ENCODE peak calls at places on chromosomes 12 and 14, in seven cellular contexts. One of them, this sample, is unnamed.

GRCh38 chr12:14390885-14391530 is 25.5 kb downstream of the ATF7IP start:
- DNase-seq in adrenal gland: no peak
- DNase-seq in thyroid gland: no peak
- DNase-seq in transverse colon: no peak
- DNase-seq in uterus: no peak
- DNase-seq in K562: no peak
- DNase-seq in A549: no peak
- DNase-seq in this sample: no peak

GRCh38 chr14:64788706-64789105 is 84.5 kb downstream of the PLEKHG3 start:
- DNase-seq in adrenal gland: peak; percentile 63
- DNase-seq in uterus: no peak
- DNase-seq in thyroid gland: peak; percentile 52
- DNase-seq in transverse colon: no peak
- DNase-seq in A549: peak; percentile 46
- DNase-seq in K562: no peak
- DNase-seq in this sample: no peak

GRCh38 chr14:53432378-53432802 is 279.3 kb upstream of the DDHD1 start:
- DNase-seq in uterus: no peak
- DNase-seq in thyroid gland: peak; percentile 56
- DNase-seq in A549: peak; percentile 47
- DNase-seq in transverse colon: no peak
- DNase-seq in adrenal gland: peak; percentile 18
- DNase-seq in K562: peak; percentile 4
- DNase-seq in this sample: no peak

GRCh38 chr14:60485057-60485599 is 735 bp downstream of the C14orf39 start:
- DNase-seq in transverse colon: no peak
- DNase-seq in A549: no peak
- DNase-seq in adrenal gland: no peak
- DNase-seq in thyroid gland: no peak
- DNase-seq in K562: peak; percentile 15
- DNase-seq in uterus: no peak
- DNase-seq in this sample: no peak

GRCh38 chr14:96754162-96754844 is 42.9 kb upstream of the VRK1 start:
- DNase-seq in thyroid gland: no peak
- DNase-seq in A549: no peak
- DNase-seq in K562: no peak
- DNase-seq in transverse colon: no peak
- DNase-seq in adrenal gland: no peak
- DNase-seq in uterus: no peak
- DNase-seq in this sample: no peak

GRCh38 chr12:16515666-16516065 is 90.3 kb downstream of the LMO3 start:
- DNase-seq in uterus: no peak
- DNase-seq in A549: no peak
- DNase-seq in thyroid gland: no peak
- DNase-seq in K562: no peak
- DNase-seq in transverse colon: no peak
- DNase-seq in adrenal gland: no peak
- DNase-seq in this sample: no peak

GRCh38 chr14:24982472-24983155 is 67.3 kb downstream of the STXBP6 start:
- DNase-seq in uterus: no peak
- DNase-seq in thyroid gland: no peak
- DNase-seq in A549: no peak
- DNase-seq in transverse colon: no peak
- DNase-seq in adrenal gland: no peak
- DNase-seq in K562: no peak
- DNase-seq in this sample: no peak

GRCh38 chr12:6608592-6609311 is 1.6 kb upstream of the CHD4 start:
- DNase-seq in K562: no peak
- DNase-seq in thyroid gland: peak; percentile 25
- DNase-seq in adrenal gland: peak; percentile 34
- DNase-seq in A549: peak; percentile 36
- DNase-seq in transverse colon: no peak
- DNase-seq in uterus: peak; percentile 54
- DNase-seq in this sample: no peak

GRCh38 chr12:52782502-52782901 is 5.4 kb upstream of the KRT76 start:
- DNase-seq in uterus: no peak
- DNase-seq in thyroid gland: no peak
- DNase-seq in adrenal gland: no peak
- DNase-seq in K562: no peak
- DNase-seq in transverse colon: no peak
- DNase-seq in A549: no peak
- DNase-seq in this sample: no peak

GRCh38 chr14:29650554-29651269 is 276.9 kb downstream of the PRKD1 start:
- DNase-seq in uterus: no peak
- DNase-seq in K562: peak; percentile 26
- DNase-seq in adrenal gland: no peak
- DNase-seq in A549: no peak
- DNase-seq in thyroid gland: no peak
- DNase-seq in transverse colon: no peak
- DNase-seq in this sample: no peak

GRCh38 chr14:80787876-80788275 is 153.7 kb downstream of the CEP128 start:
- DNase-seq in thyroid gland: no peak
- DNase-seq in adrenal gland: no peak
- DNase-seq in uterus: no peak
- DNase-seq in K562: no peak
- DNase-seq in A549: no peak
- DNase-seq in transverse colon: no peak
- DNase-seq in this sample: no peak

GRCh38 chr14:55516776-55517175 is 63.2 kb upstream of the KTN1 start:
- DNase-seq in K562: no peak
- DNase-seq in uterus: no peak
- DNase-seq in adrenal gland: no peak
- DNase-seq in thyroid gland: no peak
- DNase-seq in A549: no peak
- DNase-seq in transverse colon: no peak
- DNase-seq in this sample: no peak

DNA sequence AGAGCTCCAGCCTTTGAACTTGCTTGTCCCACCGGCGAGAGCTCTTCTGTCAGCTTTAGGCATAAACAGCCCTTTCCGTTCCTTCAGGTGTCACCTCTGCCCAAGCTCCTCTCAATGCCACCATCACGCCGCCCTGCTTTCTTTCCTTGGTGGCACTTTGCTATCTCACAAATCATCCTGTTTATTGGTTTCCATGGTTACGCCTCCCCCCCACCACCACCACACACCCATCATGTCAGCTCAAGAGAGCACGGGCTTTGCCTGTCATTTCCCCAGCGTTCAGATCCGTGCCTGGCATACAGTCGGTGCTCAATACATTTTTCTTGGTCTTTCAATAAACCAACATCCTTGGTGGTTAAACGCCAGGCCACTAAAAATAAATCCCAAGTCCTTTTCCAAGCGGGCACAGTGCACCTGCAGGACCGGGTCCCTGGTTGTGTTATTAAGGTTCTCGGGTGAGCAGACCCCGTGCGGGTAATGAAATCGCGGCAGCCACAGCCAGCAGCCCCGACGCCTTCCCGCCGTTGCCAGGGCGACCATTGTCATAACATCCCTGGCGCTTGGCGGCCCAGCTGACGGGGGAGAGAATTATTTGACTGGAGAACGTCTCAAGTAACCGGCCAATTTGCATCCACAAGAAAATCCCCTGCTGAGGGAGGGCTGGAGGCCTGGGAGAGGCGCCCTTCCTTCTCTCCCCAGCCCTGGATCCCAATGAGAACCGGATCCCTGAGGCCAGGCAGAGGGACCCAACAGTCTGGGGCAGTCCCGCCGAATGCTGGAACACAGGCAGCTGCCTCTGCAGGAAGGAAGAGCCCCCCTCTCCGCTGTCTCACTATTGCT is 92.9 kb downstream of the KSR2 start:
- DNase-seq in thyroid gland: peak; percentile 41
- DNase-seq in uterus: no peak
- DNase-seq in adrenal gland: no peak
- DNase-seq in A549: no peak
- DNase-seq in transverse colon: no peak
- DNase-seq in K562: peak; percentile 15
- DNase-seq in this sample: no peak
- H3K4me3 ChIP-seq in thyroid gland: no peak overlapping the region
- H3K4me3 ChIP-seq in uterus: no peak overlapping the region
- H3K4me3 ChIP-seq in adrenal gland: no peak overlapping the region
- H3K4me3 ChIP-seq in A549: no peak overlapping the region
- H3K4me3 ChIP-seq in transverse colon: no peak overlapping the region
- H3K4me3 ChIP-seq in K562: no peak overlapping the region
- H3K4me3 ChIP-seq in this sample: no peak overlapping the region

DNA sequence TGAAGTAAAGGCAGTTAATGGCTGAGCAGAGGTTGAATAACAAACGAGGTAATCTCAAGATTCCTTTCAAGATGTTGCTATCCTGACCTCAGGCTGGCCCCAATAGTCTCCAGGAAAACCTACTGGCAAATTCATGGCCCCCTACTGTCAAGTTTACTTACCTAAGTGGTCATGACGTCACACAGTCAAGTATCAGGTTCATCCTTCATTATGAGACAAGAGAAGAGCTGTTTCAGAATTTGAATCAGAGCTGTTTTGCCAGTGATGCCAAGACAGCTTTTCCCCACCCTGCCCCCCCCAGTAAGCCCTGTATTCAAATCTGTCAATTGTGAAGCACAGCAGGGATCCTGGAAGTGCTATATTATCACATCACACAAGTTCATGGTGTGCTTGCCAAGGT is 509.6 kb downstream of the NOVA1 start:
- DNase-seq in transverse colon: no peak
- DNase-seq in uterus: no peak
- DNase-seq in adrenal gland: no peak
- DNase-seq in thyroid gland: no peak
- DNase-seq in A549: no peak
- DNase-seq in K562: no peak
- DNase-seq in this sample: no peak
- TF ChIP-seq POLR2A in transverse colon: no peak
- TF ChIP-seq POLR2A in uterus: no peak
- TF ChIP-seq POLR2A in adrenal gland: no peak
- TF ChIP-seq POLR2A in thyroid gland: no peak
- TF ChIP-seq POLR2A in A549: no peak
- TF ChIP-seq POLR2A in K562: no peak
- TF ChIP-seq POLR2A in this sample: no peak

DNA sequence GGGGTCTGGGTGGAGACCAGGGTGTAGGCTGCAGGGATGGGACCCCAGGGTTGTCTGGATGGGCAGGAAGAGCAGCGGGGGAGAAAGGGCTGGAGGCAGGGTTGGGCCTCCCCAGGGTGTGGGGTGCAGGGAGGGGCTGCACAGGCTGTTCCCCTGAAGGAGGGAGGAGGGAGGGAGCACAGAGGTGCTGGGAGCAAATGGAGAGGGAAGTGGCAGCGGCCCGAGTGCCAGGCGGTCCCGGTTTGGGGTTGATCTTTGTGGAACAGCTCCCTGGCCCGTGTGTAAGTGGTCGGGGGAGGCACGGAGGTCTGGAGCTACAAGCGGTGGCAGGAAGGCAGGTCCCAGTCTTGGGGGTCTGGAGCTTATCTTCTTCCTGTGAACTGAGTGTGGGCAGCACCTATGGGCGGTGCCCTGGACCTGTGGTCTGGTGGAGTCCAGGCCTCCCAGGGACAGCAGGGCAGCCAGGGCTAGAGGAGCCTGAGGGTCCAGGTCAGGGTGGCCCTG is 391.6 kb downstream of the TMEM121 start:
- DNase-seq in adrenal gland: no peak
- DNase-seq in transverse colon: no peak
- DNase-seq in A549: no peak
- DNase-seq in thyroid gland: no peak
- DNase-seq in uterus: no peak
- DNase-seq in K562: peak; percentile 0
- DNase-seq in this sample: peak; percentile 14
- H3K9me3 ChIP-seq in adrenal gland: no peaks in the 10 kb centered on the region
- H3K9me3 ChIP-seq in transverse colon: no peaks in the 10 kb centered on the region
- H3K9me3 ChIP-seq in A549: no peaks in the 10 kb centered on the region
- H3K9me3 ChIP-seq in thyroid gland: no peaks in the 10 kb centered on the region
- H3K9me3 ChIP-seq in uterus: no peaks in the 10 kb centered on the region
- H3K9me3 ChIP-seq in K562: no peaks in the 10 kb centered on the region
- H3K9me3 ChIP-seq in this sample: peaks cover 24% of the 10 kb centered on the region

GRCh38 chr14:103703433-103704385 is 11.5 kb downstream of the XRCC3 start:
- DNase-seq in uterus: no peak
- DNase-seq in transverse colon: no peak
- DNase-seq in thyroid gland: no peak
- DNase-seq in adrenal gland: no peak
- DNase-seq in A549: no peak
- DNase-seq in K562: no peak
- DNase-seq in this sample: no peak

GRCh38 chr14:103700753-103701490 is 14.3 kb downstream of the XRCC3 start:
- DNase-seq in uterus: no peak
- DNase-seq in transverse colon: peak; percentile 9
- DNase-seq in adrenal gland: peak; percentile 73
- DNase-seq in K562: no peak
- DNase-seq in thyroid gland: no peak
- DNase-seq in A549: no peak
- DNase-seq in this sample: no peak

GRCh38 chr14:103702095-103702494 is 13.2 kb downstream of the XRCC3 start:
- DNase-seq in K562: no peak
- DNase-seq in adrenal gland: no peak
- DNase-seq in thyroid gland: no peak
- DNase-seq in transverse colon: no peak
- DNase-seq in A549: no peak
- DNase-seq in uterus: no peak
- DNase-seq in this sample: no peak

GRCh38 chr14:103704708-103705107 is 10.5 kb downstream of the XRCC3 start:
- DNase-seq in transverse colon: no peak
- DNase-seq in adrenal gland: no peak
- DNase-seq in K562: no peak
- DNase-seq in uterus: no peak
- DNase-seq in A549: no peak
- DNase-seq in thyroid gland: no peak
- DNase-seq in this sample: no peak

GRCh38 chr14:103702497-103703432 is 12.5 kb downstream of the XRCC3 start:
- DNase-seq in thyroid gland: no peak
- DNase-seq in adrenal gland: no peak
- DNase-seq in uterus: no peak
- DNase-seq in A549: no peak
- DNase-seq in K562: no peak
- DNase-seq in transverse colon: no peak
- DNase-seq in this sample: no peak
- H3K4me3 ChIP-seq in thyroid gland: no peak overlapping the region
- H3K4me3 ChIP-seq in adrenal gland: no peak overlapping the region
- H3K4me3 ChIP-seq in uterus: no peak overlapping the region
- H3K4me3 ChIP-seq in A549: no peak overlapping the region
- H3K4me3 ChIP-seq in K562: no peak overlapping the region
- H3K4me3 ChIP-seq in transverse colon: no peak overlapping the region
- H3K4me3 ChIP-seq in this sample: no peak overlapping the region

This sample was measured in breast epithelium.